ENCODE peak calls at places on chromosomes 16 and 17, in six cellular contexts. One of them, this sample, is unnamed.

GRCh38 chr17:13931752-13932477 is 137.4 kb upstream of the COX10 start:
- DNase-seq in mesendoderm: peak
- DNase-seq in H1: no peak
- DNase-seq in IMR-90: peak
- DNase-seq in neuronal stem cell: no peak
- DNase-seq in mesenchymal stem cell: peak
- DNase-seq in this sample: no peak

GRCh38 chr17:41029633-41030245 is at the start of gene KRTAP1-4:
- DNase-seq in mesendoderm: no peak
- DNase-seq in H1: no peak
- DNase-seq in IMR-90: no peak
- DNase-seq in neuronal stem cell: no peak
- DNase-seq in mesenchymal stem cell: no peak
- DNase-seq in this sample: no peak

GRCh38 chr17:1162116-1162855 is 17.5 kb downstream of the ABR start:
- DNase-seq in mesendoderm: no peak
- DNase-seq in H1: no peak
- DNase-seq in IMR-90: no peak
- DNase-seq in neuronal stem cell: no peak
- DNase-seq in mesenchymal stem cell: no peak
- DNase-seq in this sample: no peak

GRCh38 chr16:48188449-48189102 is 32.8 kb upstream of the ABCC12 start:
- DNase-seq in mesendoderm: no peak
- DNase-seq in H1: no peak
- DNase-seq in IMR-90: no peak
- DNase-seq in neuronal stem cell: no peak
- DNase-seq in mesenchymal stem cell: no peak
- DNase-seq in this sample: no peak

GRCh38 chr16:51151951-51152663 is 1.0 kb upstream of the SALL1 start:
- DNase-seq in mesendoderm: peak
- DNase-seq in H1: peak
- DNase-seq in IMR-90: peak
- DNase-seq in neuronal stem cell: peak
- DNase-seq in mesenchymal stem cell: peak
- DNase-seq in this sample: peak

GRCh38 chr17:34081269-34081668 is 173.8 kb upstream of the CCL2 start:
- DNase-seq in mesendoderm: peak
- DNase-seq in H1: no peak
- DNase-seq in IMR-90: peak
- DNase-seq in neuronal stem cell: no peak
- DNase-seq in mesenchymal stem cell: no peak
- DNase-seq in this sample: peak

GRCh38 chr16:77564791-77565390 is 130.1 kb upstream of the ADAMTS18 start:
- DNase-seq in mesendoderm: peak
- DNase-seq in H1: no peak
- DNase-seq in IMR-90: peak
- DNase-seq in neuronal stem cell: no peak
- DNase-seq in mesenchymal stem cell: peak
- DNase-seq in this sample: no peak

GRCh38 chr16:87391324-87391949 is 699 bp upstream of the MAP1LC3B start:
- DNase-seq in mesendoderm: peak
- DNase-seq in H1: no peak
- DNase-seq in IMR-90: no peak
- DNase-seq in neuronal stem cell: peak
- DNase-seq in mesenchymal stem cell: peak
- DNase-seq in this sample: peak

GRCh38 chr16:47197536-47198179 is 53.9 kb upstream of the NETO2 start:
- DNase-seq in mesendoderm: no peak
- DNase-seq in H1: no peak
- DNase-seq in IMR-90: peak
- DNase-seq in neuronal stem cell: no peak
- DNase-seq in mesenchymal stem cell: no peak
- DNase-seq in this sample: no peak

GRCh38 chr16:4677994-4678393 is 15.4 kb upstream of the NUDT16L1 start:
- DNase-seq in mesendoderm: no peak
- DNase-seq in H1: no peak
- DNase-seq in IMR-90: no peak
- DNase-seq in neuronal stem cell: no peak
- DNase-seq in mesenchymal stem cell: no peak
- DNase-seq in this sample: no peak

GRCh38 chr16:13269359-13269758 is 368.0 kb downstream of the SHISA9 start:
- DNase-seq in mesendoderm: no peak
- DNase-seq in H1: no peak
- DNase-seq in IMR-90: no peak
- DNase-seq in neuronal stem cell: no peak
- DNase-seq in mesenchymal stem cell: no peak
- DNase-seq in this sample: no peak

GRCh38 chr17:74987909-74988711 is 678 bp downstream of the CDR2L start:
- DNase-seq in mesendoderm: peak
- DNase-seq in H1: no peak
- DNase-seq in IMR-90: peak
- DNase-seq in neuronal stem cell: peak
- DNase-seq in mesenchymal stem cell: peak
- DNase-seq in this sample: peak

GRCh38 chr17:42526031-42526444 is 10.0 kb upstream of the NAGLU start:
- DNase-seq in mesendoderm: no peak
- DNase-seq in H1: no peak
- DNase-seq in IMR-90: peak
- DNase-seq in neuronal stem cell: no peak
- DNase-seq in mesenchymal stem cell: peak
- DNase-seq in this sample: no peak

GRCh38 chr17:65058151-65058550 is 1.6 kb upstream of the GNA13 start:
- DNase-seq in mesendoderm: peak
- DNase-seq in H1: no peak
- DNase-seq in IMR-90: no peak
- DNase-seq in neuronal stem cell: no peak
- DNase-seq in mesenchymal stem cell: no peak
- DNase-seq in this sample: no peak

GRCh38 chr17:65431116-65431515 is 130.3 kb downstream of the AXIN2 start:
- DNase-seq in mesendoderm: no peak
- DNase-seq in H1: no peak
- DNase-seq in IMR-90: no peak
- DNase-seq in neuronal stem cell: no peak
- DNase-seq in mesenchymal stem cell: no peak
- DNase-seq in this sample: no peak

GRCh38 chr17:64773836-64774761 is 112.0 kb upstream of the SMURF2 start:
- DNase-seq in mesendoderm: peak
- DNase-seq in H1: peak
- DNase-seq in IMR-90: peak
- DNase-seq in neuronal stem cell: no peak
- DNase-seq in mesenchymal stem cell: peak
- DNase-seq in this sample: peak

GRCh38 chr17:74870512-74870911 is 2.3 kb downstream of the FDXR start:
- DNase-seq in mesendoderm: no peak
- DNase-seq in H1: no peak
- DNase-seq in IMR-90: peak
- DNase-seq in neuronal stem cell: no peak
- DNase-seq in mesenchymal stem cell: peak
- DNase-seq in this sample: no peak

GRCh38 chr17:33725675-33726271 is 432.7 kb upstream of the ASIC2 start:
- DNase-seq in mesendoderm: peak
- DNase-seq in H1: peak
- DNase-seq in IMR-90: peak
- DNase-seq in neuronal stem cell: peak
- DNase-seq in mesenchymal stem cell: peak
- DNase-seq in this sample: peak

GRCh38 chr16:46962629-46963028 is 10.8 kb downstream of the DNAJA2 start:
- DNase-seq in mesendoderm: no peak
- DNase-seq in H1: no peak
- DNase-seq in IMR-90: no peak
- DNase-seq in neuronal stem cell: no peak
- DNase-seq in mesenchymal stem cell: no peak
- DNase-seq in this sample: no peak

GRCh38 chr16:27901956-27902355 is 161.6 kb downstream of the GSG1L start:
- DNase-seq in mesendoderm: no peak
- DNase-seq in H1: no peak
- DNase-seq in IMR-90: no peak
- DNase-seq in neuronal stem cell: no peak
- DNase-seq in mesenchymal stem cell: no peak
- DNase-seq in this sample: no peak

GRCh38 chr16:27906883-27907282 is 156.6 kb downstream of the GSG1L start:
- DNase-seq in mesendoderm: peak
- DNase-seq in H1: no peak
- DNase-seq in IMR-90: no peak
- DNase-seq in neuronal stem cell: no peak
- DNase-seq in mesenchymal stem cell: no peak
- DNase-seq in this sample: no peak

GRCh38 chr16:27899736-27900135 is 163.8 kb downstream of the GSG1L start:
- DNase-seq in mesendoderm: no peak
- DNase-seq in H1: no peak
- DNase-seq in IMR-90: no peak
- DNase-seq in neuronal stem cell: no peak
- DNase-seq in mesenchymal stem cell: no peak
- DNase-seq in this sample: no peak

GRCh38 chr16:27903046-27903655 is 160.4 kb downstream of the GSG1L start:
- DNase-seq in mesendoderm: no peak
- DNase-seq in H1: no peak
- DNase-seq in IMR-90: no peak
- DNase-seq in neuronal stem cell: no peak
- DNase-seq in mesenchymal stem cell: no peak
- DNase-seq in this sample: no peak

GRCh38 chr16:27902551-27902950 is 161.0 kb downstream of the GSG1L start:
- DNase-seq in mesendoderm: no peak
- DNase-seq in H1: no peak
- DNase-seq in IMR-90: no peak
- DNase-seq in neuronal stem cell: no peak
- DNase-seq in mesenchymal stem cell: no peak
- DNase-seq in this sample: no peak
- H2AK5ac ChIP-seq in mesendoderm: no peak
- H2AK5ac ChIP-seq in H1: no peak
- H2AK5ac ChIP-seq in IMR-90: no peak
- H2AK5ac ChIP-seq in neuronal stem cell: no peak
- H2AK5ac ChIP-seq in mesenchymal stem cell: no peak
- H2AK5ac ChIP-seq in this sample: no peak

GRCh38 chr16:54055191-54055590 is 231.4 kb downstream of the IRX3 start:
- DNase-seq in mesendoderm: peak
- DNase-seq in H1: no peak
- DNase-seq in IMR-90: no peak
- DNase-seq in neuronal stem cell: no peak
- DNase-seq in mesenchymal stem cell: no peak
- DNase-seq in this sample: no peak

GRCh38 chr16:54051821-54052220 is 234.8 kb downstream of the IRX3 start:
- DNase-seq in mesendoderm: no peak
- DNase-seq in H1: no peak
- DNase-seq in IMR-90: no peak
- DNase-seq in neuronal stem cell: no peak
- DNase-seq in mesenchymal stem cell: no peak
- DNase-seq in this sample: no peak

GRCh38 chr16:54052271-54052670 is 234.3 kb downstream of the IRX3 start:
- DNase-seq in mesendoderm: no peak
- DNase-seq in H1: no peak
- DNase-seq in IMR-90: no peak
- DNase-seq in neuronal stem cell: no peak
- DNase-seq in mesenchymal stem cell: no peak
- DNase-seq in this sample: no peak

GRCh38 chr16:54055864-54056263 is 230.7 kb downstream of the IRX3 start:
- DNase-seq in mesendoderm: no peak
- DNase-seq in H1: no peak
- DNase-seq in IMR-90: peak
- DNase-seq in neuronal stem cell: no peak
- DNase-seq in mesenchymal stem cell: no peak
- DNase-seq in this sample: no peak

DNA sequence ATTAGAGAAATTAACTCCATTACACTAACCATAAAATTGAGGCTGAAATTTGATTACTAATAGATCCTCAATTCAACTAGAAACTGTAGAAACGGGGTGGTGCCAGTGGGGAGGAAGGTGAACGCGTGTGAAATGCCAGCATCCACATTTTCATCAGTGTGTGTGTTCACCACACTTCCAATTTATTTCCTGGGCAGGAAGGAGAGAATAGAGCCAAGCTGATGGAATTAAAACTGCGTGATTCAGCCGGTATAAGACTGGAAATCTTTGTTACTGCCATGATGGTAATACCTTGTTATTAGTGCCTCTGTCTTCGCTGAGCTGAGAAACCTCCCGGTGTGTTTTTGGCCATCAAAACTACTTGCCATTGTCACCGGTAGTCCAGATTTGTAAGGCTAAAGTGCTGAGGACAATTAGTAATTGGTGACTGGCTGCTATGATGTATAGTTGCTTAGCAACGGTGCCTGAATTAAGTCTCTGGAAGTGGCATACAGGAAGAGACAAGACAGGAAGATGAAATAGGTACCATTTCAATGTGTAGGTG is 232.3 kb downstream of the IRX3 start:
- DNase-seq in mesendoderm: no peak
- DNase-seq in H1: no peak
- DNase-seq in IMR-90: no peak
- DNase-seq in neuronal stem cell: no peak
- DNase-seq in mesenchymal stem cell: no peak
- DNase-seq in this sample: no peak
- H2BK15ac ChIP-seq in mesendoderm: no peak
- H2BK15ac ChIP-seq in H1: no peak
- H2BK15ac ChIP-seq in IMR-90: no peak
- H2BK15ac ChIP-seq in neuronal stem cell: no peak
- H2BK15ac ChIP-seq in mesenchymal stem cell: no peak
- H2BK15ac ChIP-seq in this sample: no peak

GRCh38 chr16:67190448-67191399 is 788 bp upstream of the EXOC3L1 start:
- DNase-seq in mesendoderm: no peak
- DNase-seq in H1: no peak
- DNase-seq in IMR-90: peak
- DNase-seq in neuronal stem cell: no peak
- DNase-seq in mesenchymal stem cell: peak
- DNase-seq in this sample: no peak

GRCh38 chr16:67191995-67192681 is at the start of gene E2F4:
- DNase-seq in mesendoderm: peak
- DNase-seq in H1: no peak
- DNase-seq in IMR-90: peak
- DNase-seq in neuronal stem cell: peak
- DNase-seq in mesenchymal stem cell: peak
- DNase-seq in this sample: peak

GRCh38 chr16:67194257-67194656 is 2.3 kb downstream of the E2F4 start:
- DNase-seq in mesendoderm: no peak
- DNase-seq in H1: no peak
- DNase-seq in IMR-90: no peak
- DNase-seq in neuronal stem cell: no peak
- DNase-seq in mesenchymal stem cell: no peak
- DNase-seq in this sample: no peak

GRCh38 chr16:67191410-67191994 is 453 bp upstream of the E2F4 start:
- DNase-seq in mesendoderm: no peak
- DNase-seq in H1: no peak
- DNase-seq in IMR-90: no peak
- DNase-seq in neuronal stem cell: no peak
- DNase-seq in mesenchymal stem cell: no peak
- DNase-seq in this sample: no peak

GRCh38 chr16:67192781-67193260 is 866 bp downstream of the E2F4 start:
- DNase-seq in mesendoderm: no peak
- DNase-seq in H1: no peak
- DNase-seq in IMR-90: no peak
- DNase-seq in neuronal stem cell: no peak
- DNase-seq in mesenchymal stem cell: no peak
- DNase-seq in this sample: no peak
- H2AK5ac ChIP-seq in mesendoderm: peak
- H2AK5ac ChIP-seq in H1: no peak
- H2AK5ac ChIP-seq in IMR-90: peak
- H2AK5ac ChIP-seq in neuronal stem cell: peak
- H2AK5ac ChIP-seq in mesenchymal stem cell: no peak
- H2AK5ac ChIP-seq in this sample: no peak

DNA sequence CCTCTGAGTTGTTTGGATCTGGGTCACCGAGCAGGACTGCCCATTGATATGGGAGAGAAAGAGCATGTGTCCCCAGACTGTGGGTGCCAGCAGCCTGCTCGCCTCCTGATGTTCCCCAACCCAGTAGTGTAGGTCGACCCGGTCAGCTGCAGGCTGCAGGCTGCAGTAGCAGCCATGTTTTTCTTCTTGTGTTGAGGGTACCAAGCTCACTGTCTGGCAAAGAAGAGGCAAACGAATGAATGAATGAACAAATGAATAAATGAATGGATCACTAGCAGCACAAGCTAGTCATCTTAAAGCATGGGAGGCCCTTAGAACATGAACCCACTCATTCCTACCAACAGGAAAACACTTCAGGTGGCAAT is 293.2 kb downstream of the SOX9 start:
- DNase-seq in mesendoderm: no peak
- DNase-seq in H1: no peak
- DNase-seq in IMR-90: no peak
- DNase-seq in neuronal stem cell: no peak
- DNase-seq in mesenchymal stem cell: no peak
- DNase-seq in this sample: no peak
- H2BK15ac ChIP-seq in mesendoderm: no peak
- H2BK15ac ChIP-seq in H1: no peak
- H2BK15ac ChIP-seq in IMR-90: no peak
- H2BK15ac ChIP-seq in neuronal stem cell: no peak
- H2BK15ac ChIP-seq in mesenchymal stem cell: peak
- H2BK15ac ChIP-seq in this sample: no peak

This sample was measured in H9.